ENCODE peak calls at places on chromosomes 5 and 9, in ten cellular contexts. E is kidney tubule cell; B is NCI-H1105; Y is Caki2; F is GM13976; N is stimulated activated CD4-positive, alpha-beta T cell treated with anti-CD3 and anti-CD28 coated beads, Interleukin-2, amount 100 ng/mL, for 48 hours; K is kidney glomerular epithelial cell; Z is astrocyte of the spinal cord; A is stimulated activated CD8-positive, alpha-beta memory T cell treated with anti-CD3 and anti-CD28 coated beads, Interleukin-4, amount 100 ng/mL, for 1 hour; M is EL. G is an unnamed sample.

GRCh38 chr9:76681556-76681955 is 82.7 kb upstream of the PCA3 start:
- DNase-seq in Y (no peak), N (no peak), A (no peak), K (no peak), E (no peak), F (no peak), M (no peak), Z (no peak), B (no peak), G (no peak)

GRCh38 chr5:136295914-136296313 is 69.4 kb downstream of the TRPC7 start:
- DNase-seq in Y (no peak), B (no peak), Z (no peak), E (no peak), M (peak), N (no peak), A (no peak), F (no peak), K (no peak), G (no peak)

GRCh38 chr9:113587471-113588031 is 124.0 kb downstream of the RGS3 start:
- DNase-seq in A (no peak), M (no peak), N (no peak), K (no peak), B (no peak), F (no peak), Y (no peak), E (no peak), Z (peak), G (no peak)

GRCh38 chr9:21110708-21111576 is 30.7 kb downstream of the IFNW1 start:
- DNase-seq in Y (peak), K (peak), B (peak), M (peak), F (peak), A (no peak), E (peak), N (no peak), Z (peak), G (peak)

GRCh38 chr5:126253406-126253805 is 169.8 kb upstream of the GRAMD2B start:
- DNase-seq in E (peak), F (no peak), Z (no peak), A (no peak), B (no peak), M (no peak), K (peak), N (no peak), Y (peak), G (no peak)

GRCh38 chr5:165497707-165498106 is 1992.3 kb downstream of the MAT2B start:
- DNase-seq in K (no peak), B (no peak), Y (peak), E (peak), A (no peak), M (no peak), N (no peak), F (peak), Z (no peak), G (no peak)

GRCh38 chr5:43120720-43121564 is at the start of gene ZNF131:
- DNase-seq in M (peak), N (peak), Z (peak), B (peak), F (peak), A (peak), Y (peak), E (peak), K (peak), G (peak)

GRCh38 chr5:2095011-2095410 is 212.3 kb upstream of the IRX4 start:
- DNase-seq in M (no peak), K (no peak), N (no peak), Z (no peak), E (no peak), Y (no peak), B (no peak), F (no peak), A (no peak), G (no peak)

GRCh38 chr5:103764403-103764802 is 201.8 kb upstream of the NUDT12 start:
- DNase-seq in B (no peak), K (no peak), E (no peak), M (no peak), A (no peak), N (no peak), Z (no peak), F (no peak), Y (no peak), G (no peak)

GRCh38 chr9:33750307-33750838 is 45.0 kb upstream of the PRSS3 start:
- DNase-seq in N (no peak), M (peak), Z (no peak), K (peak), F (no peak), Y (no peak), E (peak), B (no peak), A (no peak), G (peak)

GRCh38 chr9:114177423-114178064 is 22.2 kb downstream of the COL27A1 start:
- DNase-seq in F (no peak), B (no peak), A (no peak), Z (peak), Y (no peak), E (peak), M (peak), K (peak), N (no peak), G (no peak)

GRCh38 chr9:134983094-134983493 is 65.4 kb upstream of the FCN1 start:
- DNase-seq in F (peak), B (no peak), A (no peak), N (no peak), Y (no peak), E (no peak), M (no peak), Z (no peak), K (no peak), G (no peak)